ENCODE peak calls at places on chromosomes 5 and 9, in nine cellular contexts. Y is neural progenitor cell; W is IMR-90; X is lower leg skin; Q is GM23248; G is brain microvascular endothelial cell; C is heart right ventricle; K is naive thymus-derived CD4-positive, alpha-beta T cell; T is AG04450. O is an unnamed sample.

GRCh38 chr9:137437691-137438590 is 3.2 kb downstream of the ENTPD8 start:
- DNase-seq in G (no peak), K (peak; percentile 8), W (no peak), C (no peak), T (no peak), X (peak; percentile 82), Y (no peak), Q (no peak), O (no peak)

GRCh38 chr5:158121678-158122077 is 262.7 kb upstream of the CLINT1 start:
- DNase-seq in K (no peak), W (no peak), Q (no peak), Y (no peak), X (no peak), T (no peak), G (no peak), C (no peak), O (no peak)

GRCh38 chr9:136309101-136309801 is 5.4 kb upstream of the CCDC187 start:
- DNase-seq in X (no peak), Y (no peak), T (no peak), K (no peak), C (no peak), G (no peak), Q (no peak), W (no peak), O (no peak)

GRCh38 chr5:180775624-180776023 is 27.0 kb downstream of the MGAT1 start:
- DNase-seq in W (no peak), T (no peak), K (no peak), Q (no peak), X (no peak), C (no peak), Y (no peak), G (no peak), O (no peak)

GRCh38 chr5:69414885-69415583 is at the start of gene MARVELD2:
- DNase-seq in T (no peak), K (peak; percentile 25), Y (peak; percentile 90), G (peak; percentile 19), X (peak; percentile 89), C (peak; percentile 49), Q (peak; percentile 77), W (peak; percentile 6), O (peak; percentile 13)

GRCh38 chr5:61777292-61777691 is 445.2 kb downstream of the ZSWIM6 start:
- DNase-seq in C (no peak), W (no peak), G (no peak), K (no peak), Y (no peak), X (no peak), Q (no peak), T (no peak), O (no peak)

GRCh38 chr5:143527808-143528207 is 124.3 kb upstream of the NR3C1 start:
- DNase-seq in Q (peak; percentile 58), C (no peak), G (peak; percentile 43), T (no peak), K (no peak), W (peak; percentile 61), X (no peak), Y (no peak), O (no peak)

GRCh38 chr5:180688326-180689070 is 39.1 kb upstream of the FLT4 start:
- DNase-seq in C (no peak), G (no peak), K (peak; percentile 20), Y (no peak), Q (no peak), T (no peak), X (no peak), W (no peak), O (no peak)

GRCh38 chr5:67244345-67244793 is 47.8 kb upstream of the CD180 start:
- DNase-seq in G (no peak), Y (no peak), K (no peak), X (no peak), Q (no peak), W (no peak), T (no peak), C (peak; percentile 34), O (no peak)

GRCh38 chr5:746258-746761 is 38.2 kb downstream of the ZDHHC11B start:
- DNase-seq in W (no peak), C (no peak), K (no peak), T (no peak), Y (no peak), Q (no peak), X (no peak), G (no peak), O (no peak)

GRCh38 chr5:130243641-130244040 is 339.4 kb downstream of the CHSY3 start:
- DNase-seq in X (no peak), K (no peak), W (no peak), C (no peak), Q (no peak), T (no peak), Y (peak; percentile 13), G (no peak), O (no peak)

GRCh38 chr9:100216178-100216787 is 117.2 kb downstream of the INVS start:
- DNase-seq in W (peak; percentile 45), T (no peak), C (peak; percentile 54), K (peak; percentile 23), X (no peak), Y (peak; percentile 71), Q (peak; percentile 62), G (peak; percentile 57), O (peak; percentile 22)

GRCh38 chr5:176806137-176806536 is 4.2 kb upstream of the UNC5A start:
- DNase-seq in T (no peak), G (peak; percentile 40), Y (peak; percentile 78), C (no peak), W (peak; percentile 18), K (no peak), Q (peak; percentile 35), X (no peak), O (no peak)

GRCh38 chr5:54742417-54742889 is 224.9 kb downstream of the SNX18 start:
- DNase-seq in K (no peak), Q (peak; percentile 79), Y (peak; percentile 27), T (no peak), W (peak; percentile 80), G (no peak), X (no peak), C (peak; percentile 26), O (no peak)

GRCh38 chr5:5360878-5361520 is 61.5 kb upstream of the ICE1 start:
- DNase-seq in Y (peak; percentile 69), G (no peak), Q (no peak), X (no peak), T (no peak), C (no peak), K (no peak), W (no peak), O (no peak)

GRCh38 chr9:136004712-136005111 is 43.5 kb upstream of the UBAC1 start:
- DNase-seq in T (no peak), Q (no peak), K (no peak), Y (peak; percentile 95), G (no peak), C (no peak), W (no peak), X (no peak), O (no peak)

GRCh38 chr9:111016046-111017026 is 21.9 kb downstream of the LPAR1 start:
- DNase-seq in G (peak; percentile 70), W (peak; percentile 76), K (no peak), Y (no peak), C (no peak), Q (peak; percentile 56), X (no peak), T (no peak), O (no peak)

GRCh38 chr9:456365-456764 is 241.7 kb downstream of the DOCK8 start:
- DNase-seq in T (no peak), Q (no peak), G (no peak), X (no peak), Y (no peak), W (no peak), K (no peak), C (peak; percentile 49), O (no peak)

DNA sequence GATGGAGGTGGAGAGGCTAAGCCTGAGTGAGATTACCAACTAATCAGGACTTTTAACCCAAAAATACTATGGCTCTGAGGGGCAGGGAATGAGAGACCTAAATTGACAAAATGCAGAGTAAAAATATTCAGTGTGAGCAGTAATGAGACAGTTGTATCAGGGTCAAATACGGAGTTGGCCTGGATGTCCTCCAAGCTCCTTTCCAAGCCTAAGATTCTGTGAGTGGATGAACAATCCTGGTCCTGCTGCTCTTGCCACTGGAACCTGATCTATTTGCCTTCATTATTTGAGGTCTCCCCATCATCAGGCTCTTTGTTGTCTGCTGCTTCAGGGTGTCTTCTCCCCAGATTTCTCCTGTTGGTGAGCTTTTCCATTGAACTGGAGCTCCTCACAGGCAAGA is 1.1 kb downstream of the PDCD1LG2 start:
- DNase-seq in W (no peak), C (no peak), Q (peak; percentile 40), T (no peak), Y (no peak), X (no peak), G (no peak), K (no peak), O (no peak)
- H3K4me3 ChIP-seq in W (peak overlapping the region; percentile 52), C (no peak overlapping the region), Q (peak overlapping the region; percentile 79), T (peak overlapping the region; percentile 58), Y (no peak overlapping the region), X (no peak overlapping the region), G (peak overlapping the region; percentile 28), K (no peak overlapping the region), O (no peak overlapping the region)

GRCh38 chr5:35205186-35205585 is 25.1 kb downstream of the PRLR start:
- DNase-seq in C (no peak), T (no peak), G (no peak), X (no peak), Y (no peak), Q (peak; percentile 55), W (no peak), K (no peak), O (no peak)
- H3K4me3 ChIP-seq in C (no peak overlapping the region), T (no peak overlapping the region), G (no peak overlapping the region), X (no peak overlapping the region), Y (no peak overlapping the region), Q (no peak overlapping the region), W (no peak overlapping the region), K (no peak overlapping the region), O (no peak overlapping the region)

DNA sequence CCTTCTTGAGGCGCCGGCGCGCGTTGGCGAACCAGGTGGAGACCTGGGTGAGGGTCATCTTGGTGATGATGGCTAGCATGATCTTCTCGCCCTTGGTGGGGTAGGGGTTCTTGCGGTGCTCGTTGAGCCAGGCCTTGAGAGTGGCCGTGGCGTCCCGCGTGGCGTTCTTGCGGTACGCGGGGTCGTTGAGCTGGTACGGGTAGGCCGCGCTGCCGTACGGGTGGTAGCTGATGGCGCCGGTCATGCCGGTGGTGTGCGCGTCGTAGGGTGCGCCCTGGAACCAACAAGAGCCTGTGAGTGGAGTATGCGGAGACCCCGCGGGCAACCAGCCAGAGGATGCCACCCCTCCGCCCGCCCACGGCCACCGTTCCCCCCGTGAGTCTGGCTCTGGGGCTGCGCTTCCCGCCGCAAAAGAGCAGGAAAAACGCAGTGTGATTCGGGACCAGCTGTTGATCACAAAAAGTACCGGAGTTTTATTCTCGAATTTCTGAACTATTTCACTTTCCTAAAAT is 1.9 kb downstream of the IRX2 start:
- DNase-seq in Q (peak; percentile 74), T (no peak), Y (no peak), K (no peak), W (no peak), C (no peak), G (no peak), X (no peak), O (no peak)
- H3K4me3 ChIP-seq in Q (peak overlapping the region; percentile 99), T (no peak overlapping the region), Y (peak overlapping the region; percentile 69), K (no peak overlapping the region), W (no peak overlapping the region), C (no peak overlapping the region), G (no peak overlapping the region), X (peak overlapping the region; percentile 59), O (no peak overlapping the region)

DNA sequence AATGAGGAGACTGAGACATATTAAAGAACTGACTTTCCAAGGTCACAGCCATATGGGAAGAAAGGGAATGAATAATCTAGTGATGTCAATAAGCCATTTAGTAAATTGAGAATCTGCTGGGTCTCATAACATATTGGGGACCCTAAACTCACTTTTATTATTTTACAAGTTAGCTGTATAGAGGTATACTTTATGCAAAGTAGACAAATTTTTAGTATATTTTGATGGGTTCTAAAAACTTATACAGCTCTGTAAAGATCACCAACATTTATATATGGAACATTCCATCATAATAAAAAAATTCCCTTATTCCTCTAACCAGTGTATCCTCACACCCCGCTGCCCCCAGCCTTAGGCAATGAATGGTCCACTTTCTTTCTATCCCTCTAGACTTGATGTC is 35.7 kb upstream of the ZNF510 start:
- DNase-seq in C (no peak), K (no peak), G (no peak), X (no peak), T (no peak), W (no peak), Y (no peak), Q (no peak), O (no peak)
- H3K4me3 ChIP-seq in C (no peak overlapping the region), K (no peak overlapping the region), G (no peak overlapping the region), X (no peak overlapping the region), T (no peak overlapping the region), W (no peak overlapping the region), Y (no peak overlapping the region), Q (no peak overlapping the region), O (no peak overlapping the region)